ENCODE peak calls at places on chromosomes 13 and 19, in eight cellular contexts. E, I, W, H, Y, G, P and A are unnamed samples.

GRCh38 chr13:31987071-31987470 is 44.5 kb upstream of the FRY start:
- DNase-seq in E (no peak), I (no peak), W (no peak), H (no peak), Y (no peak), G (no peak), P (no peak), A (no peak)

GRCh38 chr19:35712910-35713845 is 4.6 kb upstream of the KMT2B start:
- DNase-seq in E (no peak), I (peak; percentile 46), W (no peak), H (no peak), Y (no peak), G (peak; percentile 79), P (no peak), A (no peak)

GRCh38 chr19:55497777-55498176 is 9.5 kb downstream of the SSC5D start:
- DNase-seq in E (no peak), I (no peak), W (no peak), H (no peak), Y (no peak), G (no peak), P (no peak), A (no peak)

GRCh38 chr13:94656766-94657165 is 55.1 kb downstream of the GPR180 start:
- DNase-seq in E (peak; percentile 33), I (no peak), W (no peak), H (peak; percentile 99), Y (no peak), G (no peak), P (no peak), A (peak; percentile 88)

GRCh38 chr19:45160870-45161714 is at the start of gene NKPD1:
- DNase-seq in E (no peak), I (peak; percentile 55), W (no peak), H (no peak), Y (no peak), G (no peak), P (no peak), A (no peak)

GRCh38 chr13:102870677-102871415 is 25.0 kb downstream of the ERCC5 start:
- DNase-seq in E (peak; percentile 14), I (peak; percentile 62), W (no peak), H (peak; percentile 65), Y (peak; percentile 52), G (no peak), P (peak; percentile 33), A (peak; percentile 64)

GRCh38 chr19:54795763-54796162 is 7.6 kb upstream of the KIR2DL4 start:
- DNase-seq in E (no peak), I (no peak), W (no peak), H (no peak), Y (no peak), G (no peak), P (no peak), A (no peak)

GRCh38 chr19:873084-874019 is 13.9 kb downstream of the CFD start:
- DNase-seq in E (no peak), I (peak; percentile 82), W (no peak), H (peak; percentile 31), Y (peak; percentile 46), G (peak; percentile 70), P (no peak), A (no peak)

GRCh38 chr19:49677232-49677881 is at the start of gene PRMT1:
- DNase-seq in E (no peak), I (peak; percentile 63), W (no peak), H (no peak), Y (peak; percentile 57), G (peak; percentile 71), P (peak; percentile 55), A (no peak)

GRCh38 chr19:55179570-55180484 is at the start of gene SYT5:
- DNase-seq in E (no peak), I (peak; percentile 75), W (no peak), H (no peak), Y (peak; percentile 74), G (peak; percentile 87), P (peak; percentile 48), A (no peak)

GRCh38 chr13:40995997-40996396 is 23.1 kb downstream of the ELF1 start:
- DNase-seq in E (no peak), I (no peak), W (no peak), H (no peak), Y (no peak), G (no peak), P (no peak), A (no peak)

GRCh38 chr13:110506859-110507566 is 54.5 kb downstream of the RAB20 start:
- DNase-seq in E (no peak), I (no peak), W (no peak), H (peak; percentile 10), Y (no peak), G (no peak), P (peak; percentile 71), A (peak; percentile 10)

GRCh38 chr13:97122381-97122996 is 99.6 kb upstream of the MBNL2 start:
- DNase-seq in E (peak; percentile 34), I (no peak), W (no peak), H (peak; percentile 73), Y (no peak), G (no peak), P (no peak), A (peak; percentile 81)

GRCh38 chr19:940591-941291 is 14.9 kb downstream of the ARID3A start:
- DNase-seq in E (no peak), I (no peak), W (no peak), H (peak; percentile 57), Y (no peak), G (peak; percentile 64), P (peak; percentile 74), A (peak; percentile 83)